ENCODE peak calls at places on chromosomes 2 and 18, in ten cellular contexts. O is AG08396; G is substantia nigra; A is T-helper 1 cell; B is T-helper 17 cell; I is sigmoid colon; T is NCI-H82; C is GM12864; K is OCI-M1; P is activated CD4-positive, alpha-beta T cell treated with anti-CD3 and anti-CD28 coated beads, Interleukin-2, amount 50 U/mL, for 4 hours. J is an unnamed sample.

GRCh38 chr2:100207411-100207885 is 65.1 kb upstream of the AFF3 start:
- DNase-seq in O (no peak), G (no peak), A (no peak), B (no peak), I (no peak), T (no peak), C (no peak), K (no peak), P (no peak), J (no peak)

GRCh38 chr18:37533647-37534565 is 31.7 kb downstream of the CELF4 start:
- DNase-seq in O (no peak), G (no peak), A (no peak), B (no peak), I (no peak), T (peak), C (no peak), K (no peak), P (no peak), J (no peak)

GRCh38 chr2:85547859-85548607 is 9.1 kb downstream of the MAT2A start:
- DNase-seq in O (no peak), G (no peak), A (no peak), B (no peak), I (no peak), T (peak), C (no peak), K (no peak), P (no peak), J (no peak)

GRCh38 chr2:129727286-129727685 is 252.2 kb upstream of the RAB6C start:
- DNase-seq in O (no peak), G (no peak), A (no peak), B (no peak), I (no peak), T (no peak), C (no peak), K (no peak), P (no peak), J (peak)

GRCh38 chr2:11738589-11739436 is 7.6 kb upstream of the LPIN1 start:
- DNase-seq in O (peak), G (peak), A (peak), B (no peak), I (peak), T (peak), C (no peak), K (peak), P (no peak), J (peak)

GRCh38 chr2:56741601-56742102 is 557.9 kb downstream of the CCDC85A start:
- DNase-seq in O (peak), G (no peak), A (no peak), B (no peak), I (no peak), T (no peak), C (no peak), K (no peak), P (no peak), J (peak)

GRCh38 chr2:214104967-214105366 is 305.9 kb upstream of the VWC2L start:
- DNase-seq in O (no peak), G (no peak), A (no peak), B (no peak), I (no peak), T (no peak), C (no peak), K (no peak), P (no peak), J (no peak)

GRCh38 chr2:177405029-177405692 is 12.6 kb downstream of the AGPS start:
- DNase-seq in O (no peak), G (no peak), A (no peak), B (no peak), I (no peak), T (peak), C (no peak), K (no peak), P (no peak), J (no peak)

GRCh38 chr18:2955966-2956521 is 56.9 kb downstream of the LPIN2 start:
- DNase-seq in O (no peak), G (no peak), A (peak), B (no peak), I (no peak), T (no peak), C (no peak), K (no peak), P (no peak), J (no peak)

GRCh38 chr2:238868067-238868524 is 20.2 kb downstream of the TWIST2 start:
- DNase-seq in O (peak), G (no peak), A (no peak), B (no peak), I (peak), T (no peak), C (no peak), K (no peak), P (no peak), J (no peak)

GRCh38 chr2:60939622-60940021 is 58.2 kb downstream of the REL start:
- DNase-seq in O (no peak), G (no peak), A (no peak), B (no peak), I (no peak), T (no peak), C (no peak), K (no peak), P (no peak), J (no peak)

GRCh38 chr2:226184540-226184939 is 615.1 kb downstream of the IRS1 start:
- DNase-seq in O (no peak), G (no peak), A (no peak), B (no peak), I (no peak), T (no peak), C (no peak), K (peak), P (no peak), J (no peak)

GRCh38 chr18:59899298-59900221 is at the start of gene PMAIP1:
- DNase-seq in O (peak), G (peak), A (peak), B (peak), I (peak), T (peak), C (no peak), K (peak), P (peak), J (peak)

GRCh38 chr18:76565238-76566173 is 70.5 kb upstream of the ZNF516 start:
- DNase-seq in O (peak), G (no peak), A (no peak), B (no peak), I (peak), T (peak), C (no peak), K (peak), P (no peak), J (peak)

GRCh38 chr2:219140726-219141125 is 19.9 kb downstream of the NHEJ1 start:
- DNase-seq in O (no peak), G (no peak), A (no peak), B (no peak), I (no peak), T (no peak), C (no peak), K (no peak), P (no peak), J (no peak)

GRCh38 chr2:71922091-71922490 is 225.6 kb downstream of the CYP26B1 start:
- DNase-seq in O (no peak), G (no peak), A (no peak), B (no peak), I (no peak), T (no peak), C (no peak), K (no peak), P (no peak), J (no peak)

GRCh38 chr18:13558132-13558531 is 168.2 kb downstream of the FAM210A start:
- DNase-seq in O (peak), G (peak), A (peak), B (no peak), I (no peak), T (peak), C (no peak), K (peak), P (no peak), J (no peak)

GRCh38 chr18:79523738-79524180 is 128.0 kb downstream of the NFATC1 start:
- DNase-seq in O (no peak), G (no peak), A (peak), B (peak), I (peak), T (no peak), C (peak), K (peak), P (peak), J (no peak)

GRCh38 chr2:20634430-20635095 is 16.3 kb downstream of the HS1BP3 start:
- DNase-seq in O (peak), G (no peak), A (no peak), B (no peak), I (peak), T (peak), C (no peak), K (no peak), P (no peak), J (no peak)

GRCh38 chr2:74935883-74936483 is 22.5 kb upstream of the POLE4 start:
- DNase-seq in O (no peak), G (no peak), A (no peak), B (no peak), I (no peak), T (peak), C (no peak), K (no peak), P (no peak), J (no peak)

GRCh38 chr18:62979172-62979571 is 263.8 kb downstream of the PHLPP1 start:
- DNase-seq in O (peak), G (peak), A (no peak), B (no peak), I (no peak), T (peak), C (no peak), K (no peak), P (no peak), J (peak)

GRCh38 chr18:68734311-68734710 is 19.4 kb upstream of the TMX3 start:
- DNase-seq in O (peak), G (no peak), A (no peak), B (no peak), I (no peak), T (no peak), C (no peak), K (no peak), P (no peak), J (no peak)

GRCh38 chr2:204019572-204020501 is 83.3 kb downstream of the ICOS start:
- DNase-seq in O (no peak), G (no peak), A (peak), B (no peak), I (no peak), T (no peak), C (no peak), K (no peak), P (no peak), J (no peak)

GRCh38 chr2:19887508-19887907 is 14.3 kb downstream of the TTC32 start:
- DNase-seq in O (no peak), G (no peak), A (no peak), B (no peak), I (no peak), T (peak), C (no peak), K (no peak), P (no peak), J (peak)

GRCh38 chr18:36532394-36532793 is 234.9 kb downstream of the FHOD3 start:
- DNase-seq in O (peak), G (no peak), A (no peak), B (no peak), I (no peak), T (no peak), C (no peak), K (no peak), P (no peak), J (no peak)

GRCh38 chr18:67310826-67311225 is 205.7 kb downstream of the DSEL start:
- DNase-seq in O (no peak), G (no peak), A (no peak), B (no peak), I (no peak), T (no peak), C (no peak), K (no peak), P (no peak), J (no peak)

GRCh38 chr18:68033466-68033865 is 516.9 kb upstream of the DSEL start:
- DNase-seq in O (no peak), G (no peak), A (no peak), B (no peak), I (no peak), T (no peak), C (no peak), K (no peak), P (no peak), J (no peak)

GRCh38 chr2:9327873-9328352 is 95.4 kb downstream of the ITGB1BP1 start:
- DNase-seq in O (no peak), G (no peak), A (no peak), B (no peak), I (no peak), T (no peak), C (no peak), K (no peak), P (no peak), J (no peak)

J was measured in lung.